ENCODE peak calls at places on chromosomes 13 and 19, in six cellular contexts. K, T, U, F, S and R are unnamed samples.

GRCh38 chr19:19558636-19559035 is 20.6 kb downstream of the CILP2 start:
- DNase-seq in K (no peak), T (no peak), U (no peak), F (no peak), S (no peak), R (no peak)

GRCh38 chr13:22770891-22771290 is 409.9 kb upstream of the SGCG start:
- DNase-seq in K (no peak), T (no peak), U (no peak), F (no peak), S (no peak), R (no peak)

GRCh38 chr13:100254002-100254401 is 165.1 kb downstream of the PCCA start:
- DNase-seq in K (no peak), T (no peak), U (no peak), F (no peak), S (no peak), R (no peak)

GRCh38 chr19:19385900-19386339 is 19.6 kb upstream of the GATAD2A start:
- DNase-seq in K (no peak), T (no peak), U (no peak), F (no peak), S (no peak), R (peak)

GRCh38 chr19:10922638-10923014 is 5.8 kb downstream of the YIPF2 start:
- DNase-seq in K (no peak), T (no peak), U (no peak), F (no peak), S (no peak), R (no peak)

GRCh38 chr19:18660051-18660910 is 23.2 kb upstream of the CRTC1 start:
- DNase-seq in K (peak), T (no peak), U (no peak), F (no peak), S (no peak), R (no peak)

GRCh38 chr13:99307648-99308339 is 595 bp upstream of the GPR183 start:
- DNase-seq in K (no peak), T (no peak), U (no peak), F (peak), S (no peak), R (no peak)

GRCh38 chr13:71613347-71613746 is 253.7 kb downstream of the DACH1 start:
- DNase-seq in K (no peak), T (no peak), U (no peak), F (no peak), S (no peak), R (no peak)